ENCODE peak calls at places on chromosomes 3 and 15, in eight cellular contexts. One of them, this sample, is unnamed. For H3K4me1, the result is how much of the 10 kb centered on the place peaks cover.

GRCh38 chr3:24264748-24265158 is 229.9 kb downstream of the THRB start:
- DNase-seq in mammary epithelial cell: peak
- DNase-seq in H1: no peak
- DNase-seq in A549: peak
- DNase-seq in psoas muscle: no peak
- DNase-seq in colonic mucosa: no peak
- DNase-seq in sigmoid colon: no peak
- DNase-seq in esophagus squamous epithelium: no peak
- DNase-seq in this sample: no peak

GRCh38 chr3:129549006-129549800 is 6.2 kb downstream of the H1-8 start:
- DNase-seq in mammary epithelial cell: peak
- DNase-seq in H1: no peak
- DNase-seq in A549: peak
- DNase-seq in psoas muscle: peak
- DNase-seq in colonic mucosa: no peak
- DNase-seq in sigmoid colon: no peak
- DNase-seq in esophagus squamous epithelium: no peak
- DNase-seq in this sample: no peak

GRCh38 chr15:92429378-92430066 is 35.8 kb downstream of the ST8SIA2 start:
- DNase-seq in mammary epithelial cell: peak
- DNase-seq in H1: peak
- DNase-seq in A549: peak
- DNase-seq in psoas muscle: no peak
- DNase-seq in colonic mucosa: no peak
- DNase-seq in sigmoid colon: no peak
- DNase-seq in esophagus squamous epithelium: no peak
- DNase-seq in this sample: no peak

GRCh38 chr3:113232367-113232766 is 21.0 kb downstream of the BOC start:
- DNase-seq in mammary epithelial cell: no peak
- DNase-seq in H1: no peak
- DNase-seq in A549: no peak
- DNase-seq in psoas muscle: no peak
- DNase-seq in colonic mucosa: no peak
- DNase-seq in sigmoid colon: no peak
- DNase-seq in esophagus squamous epithelium: no peak
- DNase-seq in this sample: no peak

GRCh38 chr3:55162031-55162784 is 234.3 kb upstream of the LRTM1 start:
- DNase-seq in mammary epithelial cell: peak
- DNase-seq in H1: no peak
- DNase-seq in A549: no peak
- DNase-seq in psoas muscle: no peak
- DNase-seq in colonic mucosa: no peak
- DNase-seq in sigmoid colon: no peak
- DNase-seq in esophagus squamous epithelium: no peak
- DNase-seq in this sample: no peak

GRCh38 chr15:56654216-56654615 is 79.1 kb downstream of the ZNF280D start:
- DNase-seq in mammary epithelial cell: no peak
- DNase-seq in H1: no peak
- DNase-seq in A549: no peak
- DNase-seq in psoas muscle: no peak
- DNase-seq in colonic mucosa: no peak
- DNase-seq in sigmoid colon: no peak
- DNase-seq in esophagus squamous epithelium: no peak
- DNase-seq in this sample: no peak

GRCh38 chr15:73935547-73935946 is 9.3 kb downstream of the LOXL1 start:
- DNase-seq in mammary epithelial cell: peak
- DNase-seq in H1: no peak
- DNase-seq in A549: no peak
- DNase-seq in psoas muscle: peak
- DNase-seq in colonic mucosa: no peak
- DNase-seq in sigmoid colon: no peak
- DNase-seq in esophagus squamous epithelium: no peak
- DNase-seq in this sample: no peak

GRCh38 chr3:179233043-179233442 is 17.9 kb downstream of the KCNMB3 start:
- DNase-seq in mammary epithelial cell: no peak
- DNase-seq in H1: no peak
- DNase-seq in A549: no peak
- DNase-seq in psoas muscle: no peak
- DNase-seq in colonic mucosa: no peak
- DNase-seq in sigmoid colon: no peak
- DNase-seq in esophagus squamous epithelium: no peak
- DNase-seq in this sample: no peak

GRCh38 chr3:139173372-139174108 is 128.8 kb upstream of the PRR23C start:
- DNase-seq in mammary epithelial cell: no peak
- DNase-seq in H1: no peak
- DNase-seq in A549: peak
- DNase-seq in psoas muscle: no peak
- DNase-seq in colonic mucosa: peak
- DNase-seq in sigmoid colon: no peak
- DNase-seq in esophagus squamous epithelium: no peak
- DNase-seq in this sample: no peak

GRCh38 chr15:66646308-66646707 is 55.7 kb upstream of the SMAD6 start:
- DNase-seq in mammary epithelial cell: no peak
- DNase-seq in H1: no peak
- DNase-seq in A549: no peak
- DNase-seq in psoas muscle: no peak
- DNase-seq in colonic mucosa: no peak
- DNase-seq in sigmoid colon: no peak
- DNase-seq in esophagus squamous epithelium: no peak
- DNase-seq in this sample: peak

GRCh38 chr3:185067173-185067572 is 85.7 kb downstream of the C3orf70 start:
- DNase-seq in mammary epithelial cell: no peak
- DNase-seq in H1: peak
- DNase-seq in A549: no peak
- DNase-seq in psoas muscle: no peak
- DNase-seq in colonic mucosa: no peak
- DNase-seq in sigmoid colon: no peak
- DNase-seq in esophagus squamous epithelium: no peak
- DNase-seq in this sample: no peak

GRCh38 chr3:160449660-160450598 is at the start of gene TRIM59:
- DNase-seq in mammary epithelial cell: peak
- DNase-seq in H1: peak
- DNase-seq in A549: peak
- DNase-seq in psoas muscle: peak
- DNase-seq in colonic mucosa: peak
- DNase-seq in sigmoid colon: peak
- DNase-seq in esophagus squamous epithelium: peak
- DNase-seq in this sample: peak

GRCh38 chr3:11091088-11091590 is 63.2 kb upstream of the HRH1 start:
- DNase-seq in mammary epithelial cell: no peak
- DNase-seq in H1: no peak
- DNase-seq in A549: no peak
- DNase-seq in psoas muscle: no peak
- DNase-seq in colonic mucosa: no peak
- DNase-seq in sigmoid colon: peak
- DNase-seq in esophagus squamous epithelium: no peak
- DNase-seq in this sample: no peak
- H3K4me1 ChIP-seq in mammary epithelial cell: under half
- H3K4me1 ChIP-seq in H1: under half
- H3K4me1 ChIP-seq in A549: under half
- H3K4me1 ChIP-seq in psoas muscle: under half
- H3K4me1 ChIP-seq in colonic mucosa: under half
- H3K4me1 ChIP-seq in sigmoid colon: under half
- H3K4me1 ChIP-seq in esophagus squamous epithelium: under half
- H3K4me1 ChIP-seq in this sample: under half

GRCh38 chr3:78895528-78895927 is 872.3 kb downstream of the ROBO1 start:
- DNase-seq in mammary epithelial cell: no peak
- DNase-seq in H1: no peak
- DNase-seq in A549: no peak
- DNase-seq in psoas muscle: no peak
- DNase-seq in colonic mucosa: no peak
- DNase-seq in sigmoid colon: no peak
- DNase-seq in esophagus squamous epithelium: no peak
- DNase-seq in this sample: no peak

GRCh38 chr3:78900879-78901278 is 866.9 kb downstream of the ROBO1 start:
- DNase-seq in mammary epithelial cell: no peak
- DNase-seq in H1: no peak
- DNase-seq in A549: no peak
- DNase-seq in psoas muscle: no peak
- DNase-seq in colonic mucosa: no peak
- DNase-seq in sigmoid colon: no peak
- DNase-seq in esophagus squamous epithelium: no peak
- DNase-seq in this sample: no peak

GRCh38 chr3:78901544-78901943 is 866.3 kb downstream of the ROBO1 start:
- DNase-seq in mammary epithelial cell: no peak
- DNase-seq in H1: no peak
- DNase-seq in A549: no peak
- DNase-seq in psoas muscle: no peak
- DNase-seq in colonic mucosa: no peak
- DNase-seq in sigmoid colon: no peak
- DNase-seq in esophagus squamous epithelium: no peak
- DNase-seq in this sample: no peak

GRCh38 chr3:78900426-78900825 is 867.4 kb downstream of the ROBO1 start:
- DNase-seq in mammary epithelial cell: no peak
- DNase-seq in H1: no peak
- DNase-seq in A549: no peak
- DNase-seq in psoas muscle: no peak
- DNase-seq in colonic mucosa: no peak
- DNase-seq in sigmoid colon: no peak
- DNase-seq in esophagus squamous epithelium: no peak
- DNase-seq in this sample: no peak

DNA sequence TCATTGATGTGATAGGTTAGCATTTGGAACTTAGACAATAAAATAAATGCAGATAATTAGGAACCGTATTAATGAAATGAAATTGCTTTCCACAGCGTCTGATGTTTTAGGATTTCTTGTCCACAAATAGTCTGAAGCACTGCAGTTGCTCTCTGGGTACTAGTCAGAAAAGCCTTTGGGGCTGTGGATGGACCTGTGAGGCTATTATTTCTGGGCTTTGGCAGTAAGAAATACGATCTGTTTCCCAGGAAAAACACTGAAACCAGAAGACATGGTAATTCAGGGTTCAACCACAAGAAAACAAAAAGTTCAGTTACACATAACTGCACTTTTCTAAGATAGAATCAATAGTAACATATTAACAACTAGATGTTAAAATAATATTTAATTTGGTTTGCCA is 868.0 kb downstream of the ROBO1 start:
- DNase-seq in mammary epithelial cell: no peak
- DNase-seq in H1: no peak
- DNase-seq in A549: no peak
- DNase-seq in psoas muscle: no peak
- DNase-seq in colonic mucosa: no peak
- DNase-seq in sigmoid colon: no peak
- DNase-seq in esophagus squamous epithelium: no peak
- DNase-seq in this sample: no peak
- TF ChIP-seq CTCF in mammary epithelial cell: no peak
- TF ChIP-seq CTCF in H1: no peak
- TF ChIP-seq CTCF in A549: no peak
- TF ChIP-seq CTCF in psoas muscle: no peak
- TF ChIP-seq CTCF in colonic mucosa: no peak
- TF ChIP-seq CTCF in sigmoid colon: no peak
- TF ChIP-seq CTCF in esophagus squamous epithelium: no peak
- TF ChIP-seq CTCF in this sample: no peak

GRCh38 chr15:89139613-89140499 is 51.6 kb downstream of the ABHD2 start:
- DNase-seq in mammary epithelial cell: no peak
- DNase-seq in H1: no peak
- DNase-seq in A549: peak
- DNase-seq in psoas muscle: peak
- DNase-seq in colonic mucosa: no peak
- DNase-seq in sigmoid colon: no peak
- DNase-seq in esophagus squamous epithelium: no peak
- DNase-seq in this sample: no peak
- H3K4me1 ChIP-seq in mammary epithelial cell: under half
- H3K4me1 ChIP-seq in H1: under half
- H3K4me1 ChIP-seq in A549: under half
- H3K4me1 ChIP-seq in psoas muscle: half or more
- H3K4me1 ChIP-seq in colonic mucosa: under half
- H3K4me1 ChIP-seq in sigmoid colon: half or more
- H3K4me1 ChIP-seq in esophagus squamous epithelium: half or more
- H3K4me1 ChIP-seq in this sample: half or more

GRCh38 chr3:119034256-119035013 is at the start of gene IGSF11:
- DNase-seq in mammary epithelial cell: peak
- DNase-seq in H1: peak
- DNase-seq in A549: peak
- DNase-seq in psoas muscle: peak
- DNase-seq in colonic mucosa: peak
- DNase-seq in sigmoid colon: peak
- DNase-seq in esophagus squamous epithelium: no peak
- DNase-seq in this sample: no peak

GRCh38 chr3:119033393-119034255 is 1.0 kb downstream of the IGSF11 start:
- DNase-seq in mammary epithelial cell: no peak
- DNase-seq in H1: no peak
- DNase-seq in A549: no peak
- DNase-seq in psoas muscle: no peak
- DNase-seq in colonic mucosa: no peak
- DNase-seq in sigmoid colon: no peak
- DNase-seq in esophagus squamous epithelium: no peak
- DNase-seq in this sample: no peak

DNA sequence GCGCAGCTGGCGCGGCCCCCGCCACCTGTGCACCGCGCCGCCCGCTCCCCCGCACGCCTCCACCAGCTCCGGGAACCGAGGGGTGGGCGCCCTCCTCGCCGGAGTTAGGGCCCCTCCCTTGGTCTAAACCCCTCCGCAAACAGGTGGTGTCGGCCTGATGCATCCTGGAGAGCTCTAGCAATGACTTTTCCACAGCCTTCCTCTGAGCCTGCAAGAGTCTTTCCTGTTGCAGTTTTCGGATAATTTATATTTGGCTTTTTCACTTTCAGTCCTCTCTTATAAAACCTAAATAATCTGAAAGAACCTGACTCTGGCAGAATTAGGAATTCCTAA is 334 bp upstream of the IGSF11 start:
- DNase-seq in mammary epithelial cell: no peak
- DNase-seq in H1: no peak
- DNase-seq in A549: no peak
- DNase-seq in psoas muscle: no peak
- DNase-seq in colonic mucosa: no peak
- DNase-seq in sigmoid colon: no peak
- DNase-seq in esophagus squamous epithelium: no peak
- DNase-seq in this sample: no peak
- TF ChIP-seq CTCF in mammary epithelial cell: no peak
- TF ChIP-seq CTCF in H1: no peak
- TF ChIP-seq CTCF in A549: no peak
- TF ChIP-seq CTCF in psoas muscle: no peak
- TF ChIP-seq CTCF in colonic mucosa: no peak
- TF ChIP-seq CTCF in sigmoid colon: no peak
- TF ChIP-seq CTCF in esophagus squamous epithelium: no peak
- TF ChIP-seq CTCF in this sample: no peak